ENCODE peak calls at places on chromosome 4, in four cellular contexts. One of them, this sample, is unnamed.

GRCh38 chr4:158850800-158851644 is 82.2 kb downstream of the FNIP2 start:
- DNase-seq in GM23338: peak
- DNase-seq in endothelial cell: no peak
- DNase-seq in AG09309: peak
- DNase-seq in this sample: no peak

GRCh38 chr4:82899339-82899738 is 1.2 kb upstream of the THAP9 start:
- DNase-seq in GM23338: no peak
- DNase-seq in endothelial cell: no peak
- DNase-seq in AG09309: no peak
- DNase-seq in this sample: no peak

GRCh38 chr4:42216569-42216968 is 64.1 kb upstream of the BEND4 start:
- DNase-seq in GM23338: no peak
- DNase-seq in endothelial cell: no peak
- DNase-seq in AG09309: no peak
- DNase-seq in this sample: no peak

GRCh38 chr4:76733380-76733779 is 164.6 kb downstream of the SOWAHB start:
- DNase-seq in GM23338: no peak
- DNase-seq in endothelial cell: no peak
- DNase-seq in AG09309: no peak
- DNase-seq in this sample: no peak

GRCh38 chr4:27024807-27025206 is 164.2 kb downstream of the STIM2 start:
- DNase-seq in GM23338: no peak
- DNase-seq in endothelial cell: no peak
- DNase-seq in AG09309: no peak
- DNase-seq in this sample: no peak

GRCh38 chr4:57424231-57424897 is 314.2 kb upstream of the IGFBP7 start:
- DNase-seq in GM23338: no peak
- DNase-seq in endothelial cell: no peak
- DNase-seq in AG09309: peak
- DNase-seq in this sample: peak

GRCh38 chr4:140138428-140138827 is 15.6 kb downstream of the MAML3 start:
- DNase-seq in GM23338: peak
- DNase-seq in endothelial cell: no peak
- DNase-seq in AG09309: no peak
- DNase-seq in this sample: no peak

GRCh38 chr4:75920327-75920726 is 18.1 kb upstream of the PPEF2 start:
- DNase-seq in GM23338: no peak
- DNase-seq in endothelial cell: no peak
- DNase-seq in AG09309: no peak
- DNase-seq in this sample: no peak

GRCh38 chr4:126778348-126778747 is 854.4 kb upstream of the INTU start:
- DNase-seq in GM23338: no peak
- DNase-seq in endothelial cell: no peak
- DNase-seq in AG09309: peak
- DNase-seq in this sample: no peak

GRCh38 chr4:148095346-148095923 is 346.8 kb downstream of the NR3C2 start:
- DNase-seq in GM23338: no peak
- DNase-seq in endothelial cell: no peak
- DNase-seq in AG09309: no peak
- DNase-seq in this sample: no peak

GRCh38 chr4:15649914-15650545 is 5.1 kb downstream of the FBXL5 start:
- DNase-seq in GM23338: peak
- DNase-seq in endothelial cell: peak
- DNase-seq in AG09309: peak
- DNase-seq in this sample: no peak

GRCh38 chr4:23022032-23022431 is 329.3 kb downstream of the GBA3 start:
- DNase-seq in GM23338: no peak
- DNase-seq in endothelial cell: no peak
- DNase-seq in AG09309: peak
- DNase-seq in this sample: no peak

GRCh38 chr4:74084984-74085383 is 14.0 kb downstream of the CXCL2 start:
- DNase-seq in GM23338: no peak
- DNase-seq in endothelial cell: no peak
- DNase-seq in AG09309: no peak
- DNase-seq in this sample: no peak

GRCh38 chr4:147707892-147708672 is 23.8 kb upstream of the ARHGAP10 start:
- DNase-seq in GM23338: peak
- DNase-seq in endothelial cell: peak
- DNase-seq in AG09309: no peak
- DNase-seq in this sample: no peak

GRCh38 chr4:40550900-40551546 is 78.6 kb downstream of the RBM47 start:
- DNase-seq in GM23338: peak
- DNase-seq in endothelial cell: no peak
- DNase-seq in AG09309: no peak
- DNase-seq in this sample: no peak

GRCh38 chr4:42655921-42656735 is 777 bp downstream of the ATP8A1 start:
- DNase-seq in GM23338: peak
- DNase-seq in endothelial cell: peak
- DNase-seq in AG09309: no peak
- DNase-seq in this sample: peak

GRCh38 chr4:100649478-100649877 is 131.7 kb upstream of the EMCN start:
- DNase-seq in GM23338: no peak
- DNase-seq in endothelial cell: no peak
- DNase-seq in AG09309: no peak
- DNase-seq in this sample: no peak

DNA sequence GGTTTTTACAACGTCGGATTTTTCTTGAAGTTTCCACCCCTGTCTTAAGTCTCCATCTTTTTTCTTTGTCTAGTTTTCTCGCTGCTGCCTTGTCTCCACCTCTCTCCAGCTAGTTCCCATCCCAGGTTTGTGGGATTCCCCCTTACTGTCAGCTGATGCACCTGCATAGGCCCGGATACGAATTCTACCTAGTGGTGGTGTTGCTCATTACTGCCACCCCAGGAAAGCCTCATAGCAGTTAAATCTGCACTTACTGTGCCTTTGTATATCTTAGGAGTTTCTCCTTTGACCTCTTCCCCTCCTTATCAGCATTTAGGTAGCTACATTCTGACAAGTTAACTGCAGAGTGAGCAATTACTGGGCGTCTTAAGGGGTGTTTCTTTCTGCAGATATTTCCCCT is 1693.1 kb upstream of the TENM3 start:
- DNase-seq in GM23338: peak
- DNase-seq in endothelial cell: no peak
- DNase-seq in AG09309: no peak
- DNase-seq in this sample: no peak
- TF ChIP-seq CTCF in GM23338: peak
- TF ChIP-seq CTCF in endothelial cell: no peak
- TF ChIP-seq CTCF in AG09309: no peak
- TF ChIP-seq CTCF in this sample: no peak

GRCh38 chr4:157221426-157221894 is 932 bp downstream of the GRIA2 start:
- DNase-seq in GM23338: peak
- DNase-seq in endothelial cell: no peak
- DNase-seq in AG09309: no peak
- DNase-seq in this sample: no peak

GRCh38 chr4:157220026-157220881 is at the start of gene GRIA2:
- DNase-seq in GM23338: peak
- DNase-seq in endothelial cell: peak
- DNase-seq in AG09309: peak
- DNase-seq in this sample: no peak

GRCh38 chr4:157222764-157223145 is 2.2 kb downstream of the GRIA2 start:
- DNase-seq in GM23338: no peak
- DNase-seq in endothelial cell: no peak
- DNase-seq in AG09309: no peak
- DNase-seq in this sample: no peak

GRCh38 chr4:157221895-157222763 is 1.6 kb downstream of the GRIA2 start:
- DNase-seq in GM23338: peak
- DNase-seq in endothelial cell: peak
- DNase-seq in AG09309: no peak
- DNase-seq in this sample: peak

DNA sequence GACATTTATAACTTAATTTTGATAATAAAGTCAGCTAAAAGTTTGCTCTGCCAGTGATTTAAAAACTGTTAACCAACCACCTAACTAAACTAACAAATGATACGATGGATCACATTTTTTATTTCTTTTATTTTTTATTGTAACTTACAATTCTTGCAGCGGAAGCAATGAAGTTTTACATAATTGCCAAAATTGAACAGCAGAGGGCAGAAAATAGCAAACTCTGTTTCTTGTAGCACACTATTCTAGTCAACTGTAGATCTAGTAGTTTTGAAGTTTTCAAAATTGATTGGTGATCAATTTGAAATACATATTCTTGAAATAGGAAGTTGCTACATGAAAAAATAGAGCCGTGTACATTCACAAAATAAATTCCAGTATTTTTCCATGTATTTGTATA is 2.8 kb upstream of the GRIA2 start:
- DNase-seq in GM23338: peak
- DNase-seq in endothelial cell: peak
- DNase-seq in AG09309: no peak
- DNase-seq in this sample: no peak
- TF ChIP-seq CTCF in GM23338: peak
- TF ChIP-seq CTCF in endothelial cell: peak
- TF ChIP-seq CTCF in AG09309: peak
- TF ChIP-seq CTCF in this sample: peak

GRCh38 chr4:3443750-3444309 is 2.1 kb downstream of the HGFAC start:
- DNase-seq in GM23338: no peak
- DNase-seq in endothelial cell: no peak
- DNase-seq in AG09309: no peak
- DNase-seq in this sample: no peak
- TF ChIP-seq CTCF in GM23338: no peak
- TF ChIP-seq CTCF in endothelial cell: no peak
- TF ChIP-seq CTCF in AG09309: no peak
- TF ChIP-seq CTCF in this sample: no peak

GRCh38 chr4:183362916-183363542 is 40.8 kb upstream of the CLDN24 start:
- DNase-seq in GM23338: peak
- DNase-seq in endothelial cell: peak
- DNase-seq in AG09309: no peak
- DNase-seq in this sample: no peak
- TF ChIP-seq CTCF in GM23338: peak
- TF ChIP-seq CTCF in endothelial cell: no peak
- TF ChIP-seq CTCF in AG09309: peak
- TF ChIP-seq CTCF in this sample: no peak

GRCh38 chr4:169010125-169011023 is at the start of gene CBR4:
- DNase-seq in GM23338: peak
- DNase-seq in endothelial cell: peak
- DNase-seq in AG09309: peak
- DNase-seq in this sample: peak
- TF ChIP-seq CTCF in GM23338: no peak
- TF ChIP-seq CTCF in endothelial cell: peak
- TF ChIP-seq CTCF in AG09309: peak
- TF ChIP-seq CTCF in this sample: no peak

DNA sequence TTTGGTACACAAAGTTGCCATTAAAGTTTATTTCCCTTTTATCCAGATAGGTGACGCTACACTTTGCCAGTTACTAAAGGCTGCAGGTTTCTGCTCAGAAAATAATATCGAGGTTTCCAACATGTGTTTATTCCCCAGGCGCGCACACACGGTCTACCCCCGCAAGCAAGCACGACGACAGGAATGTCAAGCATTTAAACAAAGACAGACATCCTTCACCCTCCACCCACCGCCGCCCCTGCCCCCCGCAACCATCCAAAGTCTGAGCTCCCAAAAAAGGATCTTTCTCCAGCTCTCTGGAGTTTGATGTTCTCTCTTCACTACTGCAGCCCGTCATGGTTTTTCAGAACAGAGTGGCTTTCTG is 1.3 kb upstream of the PCDH7 start:
- DNase-seq in GM23338: peak
- DNase-seq in endothelial cell: peak
- DNase-seq in AG09309: no peak
- DNase-seq in this sample: no peak
- TF ChIP-seq CTCF in GM23338: no peak
- TF ChIP-seq CTCF in endothelial cell: no peak
- TF ChIP-seq CTCF in AG09309: peak
- TF ChIP-seq CTCF in this sample: peak

GRCh38 chr4:878796-879729 is 53.1 kb downstream of the GAK start:
- DNase-seq in GM23338: no peak
- DNase-seq in endothelial cell: no peak
- DNase-seq in AG09309: no peak
- DNase-seq in this sample: no peak

GRCh38 chr4:877502-877901 is 51.6 kb upstream of the CPLX1 start:
- DNase-seq in GM23338: no peak
- DNase-seq in endothelial cell: no peak
- DNase-seq in AG09309: no peak
- DNase-seq in this sample: no peak

GRCh38 chr4:874971-875817 is 49.3 kb upstream of the CPLX1 start:
- DNase-seq in GM23338: no peak
- DNase-seq in endothelial cell: no peak
- DNase-seq in AG09309: no peak
- DNase-seq in this sample: no peak

GRCh38 chr4:875818-876423 is 50.0 kb upstream of the CPLX1 start:
- DNase-seq in GM23338: no peak
- DNase-seq in endothelial cell: no peak
- DNase-seq in AG09309: no peak
- DNase-seq in this sample: no peak

DNA sequence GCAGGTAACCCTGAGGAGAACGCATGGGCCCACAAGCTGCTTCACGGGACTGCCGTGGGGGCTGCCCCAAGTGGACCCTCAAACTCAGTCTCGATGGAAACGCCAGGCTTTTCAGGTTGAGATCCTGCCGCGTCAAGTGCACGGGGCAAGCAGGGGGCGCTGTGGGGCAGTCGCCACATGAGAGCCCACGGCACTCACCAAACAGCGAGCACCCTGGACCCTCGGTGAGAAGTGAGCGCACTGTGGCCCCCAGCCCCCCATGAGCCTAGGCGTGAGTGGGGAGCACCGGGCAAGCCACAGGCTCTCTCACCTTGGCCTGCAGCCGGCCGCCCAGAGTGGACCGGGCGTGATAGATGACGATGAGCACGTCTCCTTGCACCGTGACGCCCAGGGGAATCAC is 50.9 kb upstream of the CPLX1 start:
- DNase-seq in GM23338: peak
- DNase-seq in endothelial cell: peak
- DNase-seq in AG09309: no peak
- DNase-seq in this sample: no peak
- TF ChIP-seq CTCF in GM23338: peak
- TF ChIP-seq CTCF in endothelial cell: peak
- TF ChIP-seq CTCF in AG09309: peak
- TF ChIP-seq CTCF in this sample: no peak